ENCODE peak calls at places on chromosomes 7 and 10, in four cellular contexts. One of them, this sample, is unnamed.

GRCh38 chr7:41777894-41778596 is 75.2 kb upstream of the INHBA start:
- DNase-seq in lower lobe of right lung: no peak
- DNase-seq in pancreas: no peak
- DNase-seq in sigmoid colon: no peak
- DNase-seq in this sample: no peak

GRCh38 chr7:93232673-93233018 is 480 bp downstream of the VPS50 start:
- DNase-seq in sigmoid colon: no peak
- DNase-seq in pancreas: no peak
- DNase-seq in lower lobe of right lung: no peak
- DNase-seq in this sample: no peak

GRCh38 chr7:102890292-102890970 is 22.4 kb upstream of the LRRC17 start:
- DNase-seq in pancreas: no peak
- DNase-seq in sigmoid colon: no peak
- DNase-seq in lower lobe of right lung: no peak
- DNase-seq in this sample: peak; percentile 3

GRCh38 chr7:121547341-121548092 is 151.4 kb upstream of the FAM3C start:
- DNase-seq in sigmoid colon: no peak
- DNase-seq in pancreas: no peak
- DNase-seq in lower lobe of right lung: no peak
- DNase-seq in this sample: peak; percentile 20

GRCh38 chr7:28708033-28708451 is 250.1 kb downstream of the TRIL start:
- DNase-seq in pancreas: no peak
- DNase-seq in lower lobe of right lung: no peak
- DNase-seq in sigmoid colon: peak; percentile 73
- DNase-seq in this sample: no peak

GRCh38 chr10:7969623-7970022 is 84.9 kb upstream of the GATA3 start:
- DNase-seq in sigmoid colon: no peak
- DNase-seq in lower lobe of right lung: no peak
- DNase-seq in pancreas: no peak
- DNase-seq in this sample: no peak

GRCh38 chr7:140625908-140626868 is 14.4 kb downstream of the DENND2A start:
- DNase-seq in lower lobe of right lung: peak; percentile 64
- DNase-seq in sigmoid colon: peak; percentile 98
- DNase-seq in pancreas: peak; percentile 59
- DNase-seq in this sample: peak; percentile 66

GRCh38 chr7:23594879-23595604 is 2.1 kb upstream of the CCDC126 start:
- DNase-seq in sigmoid colon: no peak
- DNase-seq in pancreas: no peak
- DNase-seq in lower lobe of right lung: no peak
- DNase-seq in this sample: no peak

GRCh38 chr7:87144173-87144657 is 8.0 kb upstream of the DMTF1 start:
- DNase-seq in pancreas: no peak
- DNase-seq in lower lobe of right lung: no peak
- DNase-seq in sigmoid colon: no peak
- DNase-seq in this sample: no peak

GRCh38 chr7:129784783-129785456 is 167.8 kb downstream of the UBE2H start:
- DNase-seq in sigmoid colon: no peak
- DNase-seq in pancreas: no peak
- DNase-seq in lower lobe of right lung: no peak
- DNase-seq in this sample: no peak

GRCh38 chr7:23331132-23331531 is 32.0 kb downstream of the MALSU1 start:
- DNase-seq in sigmoid colon: no peak
- DNase-seq in pancreas: no peak
- DNase-seq in lower lobe of right lung: no peak
- DNase-seq in this sample: no peak

GRCh38 chr7:108408294-108409004 is 47.8 kb downstream of the NRCAM start:
- DNase-seq in pancreas: no peak
- DNase-seq in sigmoid colon: no peak
- DNase-seq in lower lobe of right lung: no peak
- DNase-seq in this sample: no peak

DNA sequence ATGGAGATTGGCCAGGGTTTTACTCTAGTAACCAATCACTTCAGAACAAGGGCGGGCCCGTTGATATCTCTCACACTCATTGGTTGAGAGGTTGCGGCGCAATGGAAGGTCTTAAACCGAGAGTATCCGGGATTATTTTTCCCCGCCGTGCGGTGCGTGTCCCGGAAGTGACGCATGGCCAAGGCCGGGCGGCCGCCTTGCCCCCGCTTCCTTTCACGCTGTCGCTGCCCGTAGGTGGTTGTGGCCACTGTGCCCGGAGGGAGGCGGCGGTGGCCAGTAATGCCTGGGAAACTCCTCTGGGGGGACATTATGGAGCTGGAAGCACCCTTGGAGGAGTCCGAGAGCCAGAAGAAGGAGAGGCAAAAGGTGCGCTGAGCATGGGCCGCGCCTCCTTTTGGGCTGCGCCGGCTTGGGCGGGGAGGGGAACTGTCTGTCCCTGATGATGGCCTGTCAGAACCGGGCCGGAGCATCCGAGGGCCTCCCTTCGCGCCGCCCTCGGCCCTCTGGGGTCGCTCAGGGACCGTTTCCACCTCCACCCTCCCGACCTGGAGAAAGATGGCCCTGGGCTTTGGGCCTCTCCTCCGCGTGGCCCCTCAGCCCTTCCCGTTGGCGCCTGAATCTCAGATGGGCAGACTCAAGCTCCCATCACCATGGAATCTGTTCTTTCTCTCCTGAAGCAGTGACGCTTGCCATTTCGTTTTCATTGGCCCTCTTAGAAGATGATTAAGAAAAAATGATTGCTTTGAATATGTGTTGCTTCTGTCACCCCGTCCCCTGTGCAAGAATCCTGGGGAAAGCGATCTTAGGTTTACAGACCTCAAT is at the start of gene DDX50:
- DNase-seq in pancreas: peak; percentile 95
- DNase-seq in sigmoid colon: peak; percentile 99
- DNase-seq in lower lobe of right lung: peak; percentile 97
- DNase-seq in this sample: peak; percentile 100
- TF ChIP-seq CTCF in pancreas: no peak
- TF ChIP-seq CTCF in sigmoid colon: no peak
- TF ChIP-seq CTCF in lower lobe of right lung: peak; percentile 29
- TF ChIP-seq CTCF in this sample: peak; percentile 51

GRCh38 chr10:27742926-27743735 is 2.5 kb downstream of the MKX start:
- DNase-seq in pancreas: peak; percentile 44
- DNase-seq in lower lobe of right lung: peak; percentile 49
- DNase-seq in sigmoid colon: peak; percentile 75
- DNase-seq in this sample: peak; percentile 48

GRCh38 chr10:27745380-27745718 is 270 bp downstream of the MKX start:
- DNase-seq in lower lobe of right lung: no peak
- DNase-seq in pancreas: no peak
- DNase-seq in sigmoid colon: peak; percentile 65
- DNase-seq in this sample: no peak

GRCh38 chr10:27744478-27745379 is 890 bp downstream of the MKX start:
- DNase-seq in lower lobe of right lung: peak; percentile 48
- DNase-seq in sigmoid colon: peak; percentile 72
- DNase-seq in pancreas: no peak
- DNase-seq in this sample: peak; percentile 51

GRCh38 chr10:27742195-27742925 is 3.3 kb downstream of the MKX start:
- DNase-seq in lower lobe of right lung: peak; percentile 87
- DNase-seq in pancreas: peak; percentile 84
- DNase-seq in sigmoid colon: peak; percentile 92
- DNase-seq in this sample: peak; percentile 94

GRCh38 chr10:27743736-27744477 is 1.7 kb downstream of the MKX start:
- DNase-seq in sigmoid colon: peak; percentile 65
- DNase-seq in pancreas: no peak
- DNase-seq in lower lobe of right lung: no peak
- DNase-seq in this sample: no peak
- H3K4me1 ChIP-seq in sigmoid colon: peaks cover 31% of the 10 kb centered on the region
- H3K4me1 ChIP-seq in pancreas: peaks cover 25% of the 10 kb centered on the region
- H3K4me1 ChIP-seq in lower lobe of right lung: peaks cover 51% of the 10 kb centered on the region
- H3K4me1 ChIP-seq in this sample: peaks cover 25% of the 10 kb centered on the region

GRCh38 chr7:95608344-95609173 is 12.2 kb upstream of the PDK4 start:
- DNase-seq in sigmoid colon: peak; percentile 99
- DNase-seq in pancreas: peak; percentile 90
- DNase-seq in lower lobe of right lung: peak; percentile 94
- DNase-seq in this sample: peak; percentile 90
- H3K4me3 ChIP-seq in sigmoid colon: peak overlapping the region; percentile 16
- H3K4me3 ChIP-seq in pancreas: no peak overlapping the region
- H3K4me3 ChIP-seq in lower lobe of right lung: peak overlapping the region; percentile 15
- H3K4me3 ChIP-seq in this sample: no peak overlapping the region

DNA sequence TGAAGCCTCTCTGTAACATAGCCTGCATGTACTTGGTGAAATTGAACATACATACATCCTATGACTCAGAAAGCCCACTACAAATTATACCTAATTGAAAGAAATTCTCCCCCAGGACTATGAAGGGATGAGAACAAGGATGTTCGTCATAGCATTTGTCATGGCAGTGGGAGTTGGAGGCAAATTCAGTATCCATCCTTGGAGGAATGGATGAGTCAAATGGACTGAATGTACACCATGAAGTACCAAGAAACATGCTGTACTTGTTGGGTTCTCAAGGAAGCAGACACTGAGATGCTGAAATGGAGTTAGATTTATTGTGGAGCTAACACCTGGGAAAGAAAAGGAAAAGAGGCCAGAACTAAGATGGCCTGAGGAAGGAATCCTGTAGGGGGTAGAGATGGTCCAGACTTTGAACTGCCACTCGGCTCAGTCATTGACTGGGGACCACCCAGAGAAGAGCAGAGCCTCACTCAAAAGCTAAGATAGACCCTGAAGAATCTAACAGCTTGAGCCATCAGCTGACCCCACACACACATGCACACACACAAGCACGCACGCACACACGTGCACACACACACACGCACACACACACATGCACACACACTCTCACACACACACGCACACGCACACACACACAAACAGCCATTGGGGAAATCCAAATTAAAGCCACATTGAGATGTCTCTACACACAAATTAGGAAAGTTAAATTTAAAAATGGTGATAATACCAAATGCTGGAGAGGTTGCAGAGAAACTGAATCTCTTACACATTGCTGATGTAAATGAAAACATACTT is 22.3 kb downstream of the AOC1 start:
- DNase-seq in sigmoid colon: no peak
- DNase-seq in lower lobe of right lung: no peak
- DNase-seq in pancreas: no peak
- DNase-seq in this sample: no peak
- TF ChIP-seq CTCF in sigmoid colon: no peak
- TF ChIP-seq CTCF in lower lobe of right lung: no peak
- TF ChIP-seq CTCF in pancreas: no peak
- TF ChIP-seq CTCF in this sample: no peak

GRCh38 chr7:142556745-142557144 is 192.5 kb upstream of the PRSS1 start:
- DNase-seq in pancreas: peak; percentile 63
- DNase-seq in sigmoid colon: no peak
- DNase-seq in lower lobe of right lung: no peak
- DNase-seq in this sample: peak; percentile 60
- H3K4me1 ChIP-seq in pancreas: no peaks in the 10 kb centered on the region
- H3K4me1 ChIP-seq in sigmoid colon: no peaks in the 10 kb centered on the region
- H3K4me1 ChIP-seq in lower lobe of right lung: no peaks in the 10 kb centered on the region
- H3K4me1 ChIP-seq in this sample: peaks cover 4% of the 10 kb centered on the region

DNA sequence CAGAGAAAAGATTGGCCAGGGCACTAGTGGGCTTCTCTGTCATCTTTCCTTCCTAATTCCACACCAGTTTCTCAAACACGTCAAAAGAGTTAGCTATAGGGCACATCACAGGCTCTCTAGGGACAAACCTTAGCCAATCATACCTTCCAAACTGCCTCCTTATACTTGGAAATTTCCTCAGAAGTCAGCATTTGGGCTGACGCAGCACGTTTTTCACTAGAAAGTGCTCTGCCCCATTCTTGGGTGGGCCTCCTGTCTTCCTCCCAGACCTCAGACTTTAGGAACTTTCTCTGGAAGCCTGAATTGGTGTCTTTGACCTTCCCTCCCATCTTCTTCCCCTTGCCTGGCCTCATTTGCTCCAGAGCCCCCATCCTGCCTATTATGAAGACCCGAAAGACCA is 11.1 kb downstream of the SFXN3 start:
- DNase-seq in pancreas: no peak
- DNase-seq in sigmoid colon: no peak
- DNase-seq in lower lobe of right lung: no peak
- DNase-seq in this sample: no peak
- H3K4me3 ChIP-seq in pancreas: no peak overlapping the region
- H3K4me3 ChIP-seq in sigmoid colon: peak overlapping the region; percentile 49
- H3K4me3 ChIP-seq in lower lobe of right lung: peak overlapping the region; percentile 52
- H3K4me3 ChIP-seq in this sample: peak overlapping the region; percentile 40